ENCODE peak calls at places on chromosomes 11 and 22, in five cellular contexts. X, N, A, V and O are unnamed samples.

GRCh38 chr11:1744137-1744878 is 6.1 kb downstream of the IFITM10 start:
- DNase-seq in X (peak; percentile 13), N (no peak), A (no peak), V (no peak), O (no peak)

GRCh38 chr22:45972091-45972867 is 4.7 kb downstream of the WNT7B start:
- DNase-seq in X (no peak), N (no peak), A (no peak), V (no peak), O (peak; percentile 76)

GRCh38 chr11:1828542-1828941 is 6.2 kb upstream of the SYT8 start:
- DNase-seq in X (no peak), N (no peak), A (no peak), V (no peak), O (no peak)

GRCh38 chr11:95544095-95544795 is 245.3 kb downstream of the FAM76B start:
- DNase-seq in X (no peak), N (no peak), A (no peak), V (no peak), O (no peak)

GRCh38 chr11:48020092-48020755 is 39.9 kb downstream of the PTPRJ start:
- DNase-seq in X (peak; percentile 57), N (no peak), A (no peak), V (no peak), O (no peak)

GRCh38 chr11:35039076-35039475 is 99.9 kb upstream of the CD44 start:
- DNase-seq in X (no peak), N (no peak), A (no peak), V (no peak), O (no peak)

GRCh38 chr11:125165664-125166346 is 1.3 kb downstream of the PKNOX2 start:
- DNase-seq in X (no peak), N (no peak), A (peak; percentile 14), V (no peak), O (no peak)

GRCh38 chr11:114942207-114942606 is 263.9 kb downstream of the NXPE2 start:
- DNase-seq in X (no peak), N (no peak), A (no peak), V (no peak), O (no peak)

GRCh38 chr11:27203077-27203476 is 159.9 kb downstream of the CCDC34 start:
- DNase-seq in X (no peak), N (no peak), A (no peak), V (no peak), O (no peak)

GRCh38 chr11:34182921-34183685 is 77.7 kb downstream of the NAT10 start:
- DNase-seq in X (no peak), N (no peak), A (no peak), V (no peak), O (no peak)

GRCh38 chr11:117822031-117822521 is 2.5 kb downstream of the FXYD2 start:
- DNase-seq in X (no peak), N (peak; percentile 60), A (no peak), V (peak; percentile 59), O (peak; percentile 87)

GRCh38 chr22:22195265-22196017 is 49.1 kb upstream of the VPREB1 start:
- DNase-seq in X (peak; percentile 91), N (peak; percentile 50), A (peak; percentile 64), V (peak; percentile 41), O (peak; percentile 72)

GRCh38 chr22:22059476-22060002 is 77.0 kb upstream of the TOP3B start:
- DNase-seq in X (no peak), N (no peak), A (no peak), V (no peak), O (no peak)

GRCh38 chr11:82686211-82686610 is 47.5 kb downstream of the FAM181B start:
- DNase-seq in X (no peak), N (no peak), A (no peak), V (no peak), O (no peak)

GRCh38 chr11:103585911-103586310 is 450.5 kb upstream of the DDI1 start:
- DNase-seq in X (no peak), N (no peak), A (no peak), V (no peak), O (no peak)

GRCh38 chr11:19646921-19647320 is 65.7 kb upstream of the NAV2 start:
- DNase-seq in X (no peak), N (no peak), A (no peak), V (peak; percentile 30), O (peak; percentile 52)

GRCh38 chr11:1777737-1778136 is 14.0 kb upstream of the CTSD start:
- DNase-seq in X (no peak), N (peak; percentile 17), A (no peak), V (no peak), O (peak; percentile 67)

GRCh38 chr11:107011977-107012376 is 6.3 kb downstream of the GUCY1A2 start:
- DNase-seq in X (no peak), N (no peak), A (no peak), V (no peak), O (no peak)

GRCh38 chr11:67119577-67120391 is 721 bp downstream of the KDM2A start:
- DNase-seq in X (peak; percentile 32), N (no peak), A (peak; percentile 48), V (peak; percentile 43), O (peak; percentile 88)

GRCh38 chr11:123829745-123830144 is 23.6 kb upstream of the OR6M1 start:
- DNase-seq in X (no peak), N (no peak), A (no peak), V (no peak), O (no peak)

GRCh38 chr11:4203603-4204360 is 109.2 kb downstream of the RRM1 start:
- DNase-seq in X (no peak), N (no peak), A (no peak), V (no peak), O (no peak)

GRCh38 chr22:32534252-32535215 is 59.9 kb downstream of the FBXO7 start:
- DNase-seq in X (no peak), N (no peak), A (no peak), V (no peak), O (no peak)

GRCh38 chr11:64865286-64866172 is 12.9 kb downstream of the EHD1 start:
- DNase-seq in X (peak; percentile 57), N (no peak), A (no peak), V (peak; percentile 38), O (no peak)

GRCh38 chr11:45918331-45918941 is 759 bp upstream of the PEX16 start:
- DNase-seq in X (peak; percentile 86), N (peak; percentile 87), A (peak; percentile 91), V (peak; percentile 85), O (peak; percentile 88)

GRCh38 chr22:32788884-32789624 is 12.5 kb upstream of the TIMP3 start:
- DNase-seq in X (no peak), N (no peak), A (no peak), V (no peak), O (no peak)

GRCh38 chr11:88779551-88779950 is 286.2 kb downstream of the GRM5 start:
- DNase-seq in X (no peak), N (no peak), A (no peak), V (no peak), O (no peak)

GRCh38 chr11:47511927-47512326 is 41.0 kb downstream of the CELF1 start:
- DNase-seq in X (no peak), N (no peak), A (no peak), V (no peak), O (no peak)

DNA sequence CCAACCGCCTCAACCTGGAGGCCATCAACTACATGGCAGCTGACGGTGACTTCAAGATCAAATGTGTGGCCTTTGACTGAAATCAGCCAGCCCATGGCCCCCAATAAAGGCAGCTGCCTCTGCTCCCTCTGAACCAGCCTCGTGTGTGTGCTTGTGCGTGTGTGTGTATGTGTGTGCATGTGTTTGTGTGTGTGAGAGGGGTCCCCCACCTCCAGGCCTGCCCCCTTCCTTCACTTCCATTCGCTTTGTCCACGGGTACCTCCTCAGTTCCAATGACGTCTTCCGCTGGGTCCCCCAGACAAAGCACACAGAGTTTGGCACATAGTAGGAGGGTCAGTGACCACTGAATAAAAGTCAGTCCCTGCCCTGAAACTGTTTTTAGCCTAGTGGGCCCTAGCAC is 4.2 kb downstream of the LGALS1 start:
- DNase-seq in X (no peak), N (no peak), A (no peak), V (no peak), O (no peak)
- H3K27ac ChIP-seq in X (no peak overlapping the region), N (no peak overlapping the region), A (no peak overlapping the region), V (no peak overlapping the region), O (no peak overlapping the region)

GRCh38 chr11:72222106-72222891 is 2.3 kb upstream of the INPPL1 start:
- DNase-seq in X (no peak), N (no peak), A (no peak), V (no peak), O (no peak)

GRCh38 chr11:72217856-72218745 is 1.5 kb downstream of the FOLR2 start:
- DNase-seq in X (no peak), N (no peak), A (no peak), V (no peak), O (no peak)

GRCh38 chr11:72222907-72223614 is 1.5 kb upstream of the INPPL1 start:
- DNase-seq in X (peak; percentile 97), N (peak; percentile 86), A (peak; percentile 53), V (peak; percentile 95), O (peak; percentile 96)

GRCh38 chr11:72221386-72221785 is 3.2 kb upstream of the INPPL1 start:
- DNase-seq in X (peak; percentile 55), N (no peak), A (no peak), V (no peak), O (no peak)

GRCh38 chr11:72220696-72221363 is 3.7 kb upstream of the INPPL1 start:
- DNase-seq in X (peak; percentile 49), N (no peak), A (no peak), V (no peak), O (no peak)
- H3K4me3 ChIP-seq in X (no peak overlapping the region), N (no peak overlapping the region), A (no peak overlapping the region), V (no peak overlapping the region), O (no peak overlapping the region)

GRCh38 chr11:43937434-43938411 is 4.7 kb upstream of the C11orf96 start:
- DNase-seq in X (no peak), N (no peak), A (peak; percentile 77), V (no peak), O (no peak)
- TF ChIP-seq CTCF in X (no peak), N (no peak), A (no peak), V (no peak), O (peak; percentile 15)

GRCh38 chr11:44826922-44827643 is 100.3 kb downstream of the TSPAN18 start:
- DNase-seq in X (no peak), N (no peak), A (no peak), V (no peak), O (no peak)

GRCh38 chr11:44823006-44823405 is 96.2 kb downstream of the TSPAN18 start:
- DNase-seq in X (no peak), N (no peak), A (no peak), V (no peak), O (no peak)

GRCh38 chr11:44822369-44822768 is 95.6 kb downstream of the TSPAN18 start:
- DNase-seq in X (no peak), N (no peak), A (no peak), V (no peak), O (no peak)

GRCh38 chr11:44825058-44825795 is 98.5 kb downstream of the TSPAN18 start:
- DNase-seq in X (no peak), N (no peak), A (no peak), V (no peak), O (no peak)

GRCh38 chr11:44823920-44824704 is 97.3 kb downstream of the TSPAN18 start:
- DNase-seq in X (no peak), N (no peak), A (no peak), V (no peak), O (no peak)
- H3K27ac ChIP-seq in X (no peak overlapping the region), N (no peak overlapping the region), A (no peak overlapping the region), V (no peak overlapping the region), O (no peak overlapping the region)

GRCh38 chr11:60912223-60912850 is 1.6 kb upstream of the TMEM109 start:
- DNase-seq in X (no peak), N (no peak), A (no peak), V (no peak), O (no peak)
- H3K4me3 ChIP-seq in X (no peak overlapping the region), N (peak overlapping the region; percentile 89), A (no peak overlapping the region), V (peak overlapping the region; percentile 96), O (no peak overlapping the region)

GRCh38 chr11:76579047-76579751 is 91.3 kb downstream of the LRRC32 start:
- DNase-seq in X (no peak), N (no peak), A (no peak), V (peak; percentile 51), O (no peak)
- TF ChIP-seq CTCF in X (no peak), N (peak; percentile 11), A (no peak), V (peak; percentile 11), O (no peak)